ENCODE peak calls at places on chromosomes 13 and 19, in seven cellular contexts. K is pulmonary artery endothelial cell; Q is activated B cell treated with CpG ODN at 0.5 μM for 24 hours; Z is breast epithelium; Y is fibroblast of lung; L is activated CD8-positive, alpha-beta memory T cell treated with anti-CD3 and anti-CD28 coated beads for 24 hours; V is T-helper 2 cell. P is an unnamed sample.

GRCh38 chr13:32164622-32165268 is 133.2 kb downstream of the FRY start:
- DNase-seq in V (no peak), Y (peak), Q (no peak), L (no peak), Z (no peak), K (no peak), P (no peak)

GRCh38 chr19:38023661-38024574 is 116.9 kb downstream of the SIPA1L3 start:
- DNase-seq in V (no peak), Q (no peak), K (no peak), L (no peak), Y (no peak), Z (no peak), P (no peak)

GRCh38 chr13:42377640-42378382 is 105.9 kb downstream of the AKAP11 start:
- DNase-seq in V (no peak), K (no peak), L (peak), Q (no peak), Z (no peak), Y (no peak), P (no peak)

GRCh38 chr19:37817180-37817911 is 38.0 kb upstream of the ZNF573 start:
- DNase-seq in Q (peak), Z (peak), Y (peak), V (peak), K (no peak), L (peak), P (no peak)

GRCh38 chr13:107845911-107846310 is 369.4 kb downstream of the LIG4 start:
- DNase-seq in Y (no peak), L (no peak), K (no peak), V (no peak), Z (no peak), Q (no peak), P (no peak)

GRCh38 chr19:9700229-9700981 is 25.5 kb upstream of the ZNF562 start:
- DNase-seq in V (no peak), K (no peak), Q (no peak), L (no peak), Y (no peak), Z (no peak), P (no peak)

GRCh38 chr19:51887522-51888498 is at the start of gene ZNF577:
- DNase-seq in Y (peak), Z (peak), Q (peak), L (peak), V (peak), K (peak), P (peak)

GRCh38 chr13:73918691-73919090 is 215.5 kb downstream of the KLF12 start:
- DNase-seq in Z (no peak), L (no peak), V (no peak), Y (no peak), Q (no peak), K (no peak), P (no peak)

GRCh38 chr19:29837448-29837961 is 25.7 kb downstream of the CCNE1 start:
- DNase-seq in Y (no peak), K (no peak), L (peak), V (no peak), Z (no peak), Q (no peak), P (no peak)

GRCh38 chr13:59318320-59318930 is 845.3 kb downstream of the DIAPH3 start:
- DNase-seq in V (peak), Y (peak), Z (no peak), Q (no peak), L (peak), K (peak), P (peak)

GRCh38 chr19:13241321-13242104 is 91.3 kb downstream of the IER2 start:
- DNase-seq in Q (peak), Z (no peak), K (no peak), V (no peak), Y (no peak), L (peak), P (no peak)

GRCh38 chr19:41877916-41878905 is 1.1 kb downstream of the CD79A start:
- DNase-seq in Q (no peak), V (no peak), L (no peak), Y (no peak), K (no peak), Z (no peak), P (no peak)

GRCh38 chr13:97809576-97809975 is 143.9 kb upstream of the IPO5 start:
- DNase-seq in V (no peak), Y (peak), Q (no peak), Z (no peak), K (no peak), L (no peak), P (no peak)

GRCh38 chr19:45442927-45443461 is 19.3 kb upstream of the ERCC1 start:
- DNase-seq in Q (peak), L (no peak), Y (peak), V (no peak), K (no peak), Z (peak), P (no peak)

GRCh38 chr19:28934626-28935025 is 278.3 kb downstream of the UQCRFS1 start:
- DNase-seq in Q (no peak), L (no peak), K (no peak), Y (no peak), Z (no peak), V (no peak), P (no peak)

GRCh38 chr19:45994456-45994988 is 745 bp upstream of the CCDC61 start:
- DNase-seq in Y (peak), Z (no peak), L (no peak), V (no peak), Q (no peak), K (no peak), P (no peak)

GRCh38 chr19:40695881-40696280 is 5.4 kb upstream of the NUMBL start:
- DNase-seq in V (no peak), Z (no peak), Q (no peak), Y (no peak), L (no peak), K (no peak), P (no peak)

GRCh38 chr19:38321646-38322323 is 2.1 kb downstream of the KCNK6 start:
- DNase-seq in Z (no peak), V (no peak), Y (peak), Q (no peak), L (no peak), K (no peak), P (no peak)

GRCh38 chr13:51844862-51845573 is at the start of gene TMEM272:
- DNase-seq in K (no peak), L (peak), Y (peak), V (peak), Z (no peak), Q (peak), P (no peak)

GRCh38 chr19:4814625-4815425 is 16.7 kb downstream of the TICAM1 start:
- DNase-seq in V (no peak), Z (no peak), Q (no peak), K (no peak), L (no peak), Y (peak), P (no peak)

GRCh38 chr19:52722062-52723005 is 12.5 kb downstream of the ZNF611 start:
- DNase-seq in V (no peak), L (no peak), Z (no peak), K (peak), Q (no peak), Y (peak), P (no peak)

GRCh38 chr13:26060366-26060765 is 8.6 kb upstream of the SHISA2 start:
- DNase-seq in L (no peak), Y (no peak), V (no peak), Z (no peak), K (no peak), Q (no peak), P (no peak)

GRCh38 chr13:30744056-30744684 is 8.8 kb downstream of the ALOX5AP start:
- DNase-seq in Q (peak), Z (peak), L (peak), V (peak), Y (peak), K (no peak), P (peak)

GRCh38 chr19:1213391-1214286 is 8.1 kb downstream of the STK11 start:
- DNase-seq in K (peak), Z (peak), V (peak), Q (no peak), L (no peak), Y (peak), P (no peak)

GRCh38 chr19:41994521-41994971 is 516 bp upstream of the ATP1A3 start:
- DNase-seq in Q (no peak), K (no peak), V (peak), Z (no peak), L (no peak), Y (no peak), P (no peak)

GRCh38 chr13:42707596-42707995 is 73.8 kb upstream of the FAM216B start:
- DNase-seq in Y (peak), Q (no peak), K (no peak), V (no peak), Z (no peak), L (no peak), P (no peak)

GRCh38 chr13:93098972-93099371 is 127.6 kb upstream of the GPC6 start:
- DNase-seq in K (no peak), Z (no peak), V (no peak), Q (no peak), L (no peak), Y (no peak), P (no peak)

GRCh38 chr19:45173816-45174215 is 4.2 kb downstream of the TRAPPC6A start:
- DNase-seq in L (no peak), V (no peak), K (no peak), Z (no peak), Y (peak), Q (no peak), P (no peak)

GRCh38 chr19:35468637-35469036 is 20.6 kb downstream of the FFAR2 start:
- DNase-seq in V (peak), L (peak), Z (no peak), Y (no peak), Q (peak), K (no peak), P (peak)

GRCh38 chr13:30805603-30806011 is 70.3 kb downstream of the ALOX5AP start:
- DNase-seq in Z (peak), Q (no peak), K (no peak), Y (peak), V (no peak), L (peak), P (no peak)

GRCh38 chr19:11548315-11548700 is 9.7 kb downstream of the CNN1 start:
- DNase-seq in V (no peak), L (no peak), Q (no peak), K (no peak), Y (no peak), Z (no peak), P (no peak)

P was measured in stimulated activated CD8-positive, alpha-beta memory T cell treated with anti-CD3 and anti-CD28 coated beads, Interleukin-15, amount 100 ng/mL, for 1 hour.